ENCODE peak calls at places on chromosomes 11 and 22, in ten cellular contexts. One of them, this sample, is unnamed.

GRCh38 chr11:82701847-82702520 is 31.7 kb downstream of the FAM181B start:
- DNase-seq in thoracic aorta: no peak
- DNase-seq in lower lobe of right lung: no peak
- DNase-seq in heart right ventricle: no peak
- DNase-seq in Peyer's patch: no peak
- DNase-seq in astrocyte: no peak
- DNase-seq in dorsolateral prefrontal cortex: no peak
- DNase-seq in cardiac muscle cell: peak
- DNase-seq in stomach: no peak
- DNase-seq in GM12878: no peak
- DNase-seq in this sample: peak

GRCh38 chr11:82927264-82927880 is 25.8 kb downstream of the DDIAS start:
- DNase-seq in thoracic aorta: no peak
- DNase-seq in lower lobe of right lung: no peak
- DNase-seq in heart right ventricle: no peak
- DNase-seq in Peyer's patch: no peak
- DNase-seq in astrocyte: peak
- DNase-seq in dorsolateral prefrontal cortex: no peak
- DNase-seq in cardiac muscle cell: peak
- DNase-seq in stomach: no peak
- DNase-seq in GM12878: no peak
- DNase-seq in this sample: peak

GRCh38 chr22:31995046-31995445 is 48.0 kb upstream of the SLC5A1 start:
- DNase-seq in thoracic aorta: no peak
- DNase-seq in lower lobe of right lung: no peak
- DNase-seq in heart right ventricle: no peak
- DNase-seq in Peyer's patch: no peak
- DNase-seq in astrocyte: no peak
- DNase-seq in dorsolateral prefrontal cortex: no peak
- DNase-seq in cardiac muscle cell: no peak
- DNase-seq in stomach: no peak
- DNase-seq in GM12878: no peak
- DNase-seq in this sample: no peak

GRCh38 chr11:77959434-77959833 is 35.0 kb downstream of the INTS4 start:
- DNase-seq in thoracic aorta: no peak
- DNase-seq in lower lobe of right lung: no peak
- DNase-seq in heart right ventricle: no peak
- DNase-seq in Peyer's patch: no peak
- DNase-seq in astrocyte: peak
- DNase-seq in dorsolateral prefrontal cortex: no peak
- DNase-seq in cardiac muscle cell: peak
- DNase-seq in stomach: no peak
- DNase-seq in GM12878: no peak
- DNase-seq in this sample: no peak

GRCh38 chr11:85810521-85810870 is 445 bp downstream of the SYTL2 start:
- DNase-seq in thoracic aorta: no peak
- DNase-seq in lower lobe of right lung: no peak
- DNase-seq in heart right ventricle: no peak
- DNase-seq in Peyer's patch: no peak
- DNase-seq in astrocyte: no peak
- DNase-seq in dorsolateral prefrontal cortex: no peak
- DNase-seq in cardiac muscle cell: no peak
- DNase-seq in stomach: no peak
- DNase-seq in GM12878: no peak
- DNase-seq in this sample: no peak

GRCh38 chr11:114060402-114061052 is 1.0 kb downstream of the ZBTB16 start:
- DNase-seq in thoracic aorta: no peak
- DNase-seq in lower lobe of right lung: peak
- DNase-seq in heart right ventricle: peak
- DNase-seq in Peyer's patch: peak
- DNase-seq in astrocyte: no peak
- DNase-seq in dorsolateral prefrontal cortex: peak
- DNase-seq in cardiac muscle cell: peak
- DNase-seq in stomach: peak
- DNase-seq in GM12878: no peak
- DNase-seq in this sample: peak

GRCh38 chr22:31089101-31090100 is 8.3 kb downstream of the SMTN start:
- DNase-seq in thoracic aorta: no peak
- DNase-seq in lower lobe of right lung: no peak
- DNase-seq in heart right ventricle: peak
- DNase-seq in Peyer's patch: peak
- DNase-seq in astrocyte: no peak
- DNase-seq in dorsolateral prefrontal cortex: no peak
- DNase-seq in cardiac muscle cell: peak
- DNase-seq in stomach: peak
- DNase-seq in GM12878: no peak
- DNase-seq in this sample: no peak

GRCh38 chr22:31210830-31211503 is 1.1 kb upstream of the LIMK2 start:
- DNase-seq in thoracic aorta: no peak
- DNase-seq in lower lobe of right lung: no peak
- DNase-seq in heart right ventricle: no peak
- DNase-seq in Peyer's patch: no peak
- DNase-seq in astrocyte: no peak
- DNase-seq in dorsolateral prefrontal cortex: no peak
- DNase-seq in cardiac muscle cell: peak
- DNase-seq in stomach: no peak
- DNase-seq in GM12878: no peak
- DNase-seq in this sample: no peak

GRCh38 chr22:41368543-41368817 is 13.3 kb upstream of the TEF start:
- DNase-seq in thoracic aorta: no peak
- DNase-seq in lower lobe of right lung: no peak
- DNase-seq in heart right ventricle: no peak
- DNase-seq in Peyer's patch: no peak
- DNase-seq in astrocyte: no peak
- DNase-seq in dorsolateral prefrontal cortex: no peak
- DNase-seq in cardiac muscle cell: no peak
- DNase-seq in stomach: no peak
- DNase-seq in GM12878: no peak
- DNase-seq in this sample: no peak

GRCh38 chr22:41369089-41369745 is 12.5 kb upstream of the TEF start:
- DNase-seq in thoracic aorta: no peak
- DNase-seq in lower lobe of right lung: no peak
- DNase-seq in heart right ventricle: no peak
- DNase-seq in Peyer's patch: no peak
- DNase-seq in astrocyte: no peak
- DNase-seq in dorsolateral prefrontal cortex: peak
- DNase-seq in cardiac muscle cell: no peak
- DNase-seq in stomach: no peak
- DNase-seq in GM12878: no peak
- DNase-seq in this sample: no peak

GRCh38 chr22:41366323-41367014 is 15.3 kb upstream of the TEF start:
- DNase-seq in thoracic aorta: no peak
- DNase-seq in lower lobe of right lung: no peak
- DNase-seq in heart right ventricle: no peak
- DNase-seq in Peyer's patch: no peak
- DNase-seq in astrocyte: no peak
- DNase-seq in dorsolateral prefrontal cortex: no peak
- DNase-seq in cardiac muscle cell: no peak
- DNase-seq in stomach: no peak
- DNase-seq in GM12878: no peak
- DNase-seq in this sample: no peak

GRCh38 chr22:41367039-41367679 is 14.6 kb upstream of the TEF start:
- DNase-seq in thoracic aorta: peak
- DNase-seq in lower lobe of right lung: peak
- DNase-seq in heart right ventricle: peak
- DNase-seq in Peyer's patch: peak
- DNase-seq in astrocyte: peak
- DNase-seq in dorsolateral prefrontal cortex: peak
- DNase-seq in cardiac muscle cell: peak
- DNase-seq in stomach: peak
- DNase-seq in GM12878: no peak
- DNase-seq in this sample: peak

DNA sequence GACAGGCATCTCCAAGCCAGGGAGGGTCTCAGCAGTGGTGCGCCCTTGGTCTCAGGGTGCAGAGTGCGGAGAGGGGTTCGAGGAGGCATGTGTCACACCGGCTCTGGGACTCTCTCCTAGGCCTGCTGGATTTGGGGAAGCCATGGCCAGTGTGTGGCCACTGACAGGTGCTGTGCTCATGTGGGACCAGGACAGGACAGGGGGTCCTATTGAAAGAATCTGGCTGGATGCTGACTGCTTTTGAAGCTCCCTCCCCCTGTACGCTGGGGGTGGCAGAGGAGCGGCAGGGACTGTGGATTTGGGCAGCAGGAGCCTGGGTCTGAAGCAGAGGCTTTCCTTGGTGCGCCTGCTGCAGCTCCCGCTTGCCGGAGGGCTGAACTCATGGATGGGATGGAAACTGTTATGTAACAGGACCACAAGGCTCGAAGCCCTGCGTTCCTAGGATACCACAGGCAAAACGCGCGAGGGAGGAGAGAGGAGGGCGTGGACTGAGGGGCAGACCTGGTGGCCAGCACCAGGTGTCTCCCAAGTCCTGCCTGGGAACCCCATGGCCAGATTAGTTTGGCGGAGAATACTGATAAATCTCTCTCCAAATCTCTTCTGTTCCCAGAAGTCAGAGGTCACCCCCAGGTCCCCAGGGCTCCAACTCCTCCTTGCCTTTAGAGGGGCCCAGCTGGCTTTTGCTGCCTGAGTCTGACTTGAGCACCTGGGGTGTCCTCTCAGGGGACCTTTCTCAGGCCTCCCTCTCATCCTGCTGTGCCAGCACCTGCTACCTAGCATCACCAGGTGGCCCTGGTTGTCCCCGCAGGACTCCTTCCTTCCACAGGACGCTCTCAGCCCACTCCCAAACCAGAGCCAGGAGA is 13.8 kb upstream of the TEF start:
- DNase-seq in thoracic aorta: no peak
- DNase-seq in lower lobe of right lung: peak
- DNase-seq in heart right ventricle: no peak
- DNase-seq in Peyer's patch: no peak
- DNase-seq in astrocyte: peak
- DNase-seq in dorsolateral prefrontal cortex: peak
- DNase-seq in cardiac muscle cell: peak
- DNase-seq in stomach: peak
- DNase-seq in GM12878: no peak
- DNase-seq in this sample: no peak
- TF ChIP-seq CTCF in thoracic aorta: no peak
- TF ChIP-seq CTCF in lower lobe of right lung: no peak
- TF ChIP-seq CTCF in heart right ventricle: no peak
- TF ChIP-seq CTCF in Peyer's patch: no peak
- TF ChIP-seq CTCF in astrocyte: no peak
- TF ChIP-seq CTCF in dorsolateral prefrontal cortex: no peak
- TF ChIP-seq CTCF in cardiac muscle cell: no peak
- TF ChIP-seq CTCF in stomach: no peak
- TF ChIP-seq CTCF in GM12878: no peak
- TF ChIP-seq CTCF in this sample: peak

DNA sequence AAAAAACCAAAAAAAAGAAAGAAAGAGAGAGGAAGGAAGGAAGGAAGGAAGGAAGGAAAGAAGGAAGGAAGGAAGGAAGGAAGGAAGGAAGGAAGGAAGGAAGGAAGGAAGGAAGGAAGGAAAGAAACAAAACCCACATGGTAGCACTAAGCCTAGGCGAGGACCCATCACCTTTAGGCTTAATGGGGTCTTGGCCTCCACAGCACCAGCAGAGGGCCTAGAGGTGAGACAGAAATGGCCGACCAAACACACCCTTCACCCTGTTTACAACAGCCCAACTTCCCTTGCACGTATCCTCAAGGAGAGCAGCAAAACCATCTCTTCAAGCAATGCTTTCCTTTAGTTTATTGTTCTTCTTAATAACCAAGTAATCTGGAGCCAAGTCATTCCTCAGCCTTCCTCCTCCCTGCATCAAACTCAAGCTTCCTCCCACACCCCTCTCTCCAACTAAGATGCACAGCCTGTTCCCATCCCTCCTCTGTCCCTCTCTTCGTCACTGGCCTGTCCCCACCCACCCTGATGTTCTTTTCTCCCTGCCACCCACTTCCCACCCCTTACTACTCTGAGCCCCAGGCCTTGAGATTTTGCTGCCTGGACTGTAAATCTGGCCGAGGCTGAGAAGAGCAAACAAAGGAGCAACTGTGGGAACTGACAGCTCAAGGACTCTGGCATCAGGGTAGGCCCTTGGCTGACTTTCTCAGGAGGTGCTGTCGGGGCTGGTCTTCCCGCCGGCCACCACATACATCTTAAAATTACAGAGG is 26.0 kb downstream of the POU2AF1 start:
- DNase-seq in thoracic aorta: no peak
- DNase-seq in lower lobe of right lung: no peak
- DNase-seq in heart right ventricle: no peak
- DNase-seq in Peyer's patch: no peak
- DNase-seq in astrocyte: no peak
- DNase-seq in dorsolateral prefrontal cortex: no peak
- DNase-seq in cardiac muscle cell: no peak
- DNase-seq in stomach: peak
- DNase-seq in GM12878: no peak
- DNase-seq in this sample: no peak
- H3K27ac ChIP-seq in thoracic aorta: no peak
- H3K27ac ChIP-seq in lower lobe of right lung: no peak
- H3K27ac ChIP-seq in heart right ventricle: no peak
- H3K27ac ChIP-seq in Peyer's patch: peak
- H3K27ac ChIP-seq in astrocyte: no peak
- H3K27ac ChIP-seq in dorsolateral prefrontal cortex: no peak
- H3K27ac ChIP-seq in cardiac muscle cell: no peak
- H3K27ac ChIP-seq in stomach: peak
- H3K27ac ChIP-seq in GM12878: no peak
- H3K27ac ChIP-seq in this sample: no peak

DNA sequence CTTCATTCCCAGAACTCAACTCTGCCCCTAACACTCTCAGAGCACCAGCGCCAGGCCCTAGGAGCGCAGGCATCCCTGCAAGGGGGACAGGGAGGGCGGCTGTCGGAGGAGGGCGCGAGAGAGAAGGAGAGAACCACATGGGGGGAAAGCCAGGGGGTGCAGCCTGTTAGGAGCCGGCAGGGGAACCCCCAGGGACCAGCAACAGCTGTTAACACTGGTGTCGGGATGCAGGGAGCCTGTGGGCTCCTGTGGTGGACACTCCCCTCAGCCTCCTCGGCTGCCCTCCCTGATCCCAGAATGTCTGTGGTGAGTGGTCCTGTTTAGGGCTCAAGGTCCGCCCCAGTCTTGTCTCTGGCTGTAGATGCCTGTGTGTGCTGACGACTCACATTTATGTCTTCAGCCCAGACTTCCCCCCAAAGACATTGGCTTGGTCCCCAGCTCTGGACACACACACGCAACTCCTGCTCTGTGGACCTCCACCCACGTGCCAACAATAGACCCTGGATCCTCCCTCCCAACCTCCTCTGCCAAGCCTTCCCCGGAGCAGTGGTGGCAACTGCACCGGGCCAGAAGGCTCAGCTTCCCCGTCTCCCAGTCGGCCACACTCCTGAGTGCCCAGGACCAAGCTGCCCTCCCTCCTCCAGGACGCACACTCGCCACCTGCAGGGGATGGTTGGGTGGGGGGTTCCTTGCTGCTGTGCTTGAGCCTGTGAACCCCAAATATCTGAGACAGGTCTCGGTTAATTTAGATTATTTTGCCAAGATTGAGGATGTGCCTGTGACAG is 817 bp upstream of the IFITM5 start:
- DNase-seq in thoracic aorta: no peak
- DNase-seq in lower lobe of right lung: peak
- DNase-seq in heart right ventricle: peak
- DNase-seq in Peyer's patch: peak
- DNase-seq in astrocyte: no peak
- DNase-seq in dorsolateral prefrontal cortex: no peak
- DNase-seq in cardiac muscle cell: peak
- DNase-seq in stomach: no peak
- DNase-seq in GM12878: no peak
- DNase-seq in this sample: no peak
- TF ChIP-seq CTCF in thoracic aorta: no peak
- TF ChIP-seq CTCF in lower lobe of right lung: peak
- TF ChIP-seq CTCF in heart right ventricle: no peak
- TF ChIP-seq CTCF in Peyer's patch: no peak
- TF ChIP-seq CTCF in astrocyte: no peak
- TF ChIP-seq CTCF in dorsolateral prefrontal cortex: no peak
- TF ChIP-seq CTCF in cardiac muscle cell: peak
- TF ChIP-seq CTCF in stomach: no peak
- TF ChIP-seq CTCF in GM12878: peak
- TF ChIP-seq CTCF in this sample: no peak

DNA sequence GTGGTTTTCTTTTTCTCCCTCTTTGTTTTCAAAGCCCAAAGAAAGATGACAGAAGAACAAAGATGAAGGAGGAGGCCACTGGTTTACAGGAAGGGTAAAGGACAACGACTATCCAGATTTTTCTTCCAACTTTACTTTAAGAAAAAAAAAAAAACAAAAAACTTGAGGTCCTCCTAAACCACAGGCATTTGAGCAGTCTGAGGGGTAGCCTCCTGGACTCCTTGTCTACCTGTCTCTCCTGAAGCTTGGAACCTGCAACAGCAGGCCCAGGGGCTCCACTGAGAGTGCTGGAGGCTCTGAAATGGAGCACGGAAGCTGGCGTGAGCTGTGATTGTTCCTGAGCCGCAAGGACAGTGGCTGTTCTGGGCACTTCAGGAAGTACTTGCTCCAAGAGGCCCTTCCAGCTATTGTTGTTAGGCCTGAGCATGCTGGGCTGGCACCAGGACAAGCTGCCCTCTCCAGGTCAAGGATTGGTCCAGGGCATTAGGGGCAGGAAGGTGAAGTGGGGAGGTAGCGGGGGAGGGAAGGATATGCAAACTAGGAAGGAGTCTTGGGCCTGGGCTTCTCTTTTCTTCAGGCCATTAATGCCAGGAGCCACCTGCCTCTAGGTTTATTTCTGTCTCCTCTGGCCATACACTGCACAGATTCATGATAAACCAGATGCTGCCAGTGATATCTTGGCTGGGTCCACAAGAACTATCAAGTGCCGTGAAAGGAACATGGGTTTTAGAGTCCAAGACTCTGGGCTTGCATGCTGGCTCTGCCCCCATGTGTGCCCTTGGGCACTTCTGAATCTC is 147.3 kb downstream of the CCDC34 start:
- DNase-seq in thoracic aorta: no peak
- DNase-seq in lower lobe of right lung: peak
- DNase-seq in heart right ventricle: peak
- DNase-seq in Peyer's patch: no peak
- DNase-seq in astrocyte: peak
- DNase-seq in dorsolateral prefrontal cortex: no peak
- DNase-seq in cardiac muscle cell: no peak
- DNase-seq in stomach: peak
- DNase-seq in GM12878: no peak
- DNase-seq in this sample: no peak
- H3K27ac ChIP-seq in thoracic aorta: no peak
- H3K27ac ChIP-seq in lower lobe of right lung: no peak
- H3K27ac ChIP-seq in heart right ventricle: peak
- H3K27ac ChIP-seq in Peyer's patch: no peak
- H3K27ac ChIP-seq in astrocyte: peak
- H3K27ac ChIP-seq in dorsolateral prefrontal cortex: no peak
- H3K27ac ChIP-seq in cardiac muscle cell: peak
- H3K27ac ChIP-seq in stomach: peak
- H3K27ac ChIP-seq in GM12878: no peak
- H3K27ac ChIP-seq in this sample: peak

This sample was measured in RWPE1.